ENCODE peak calls at places on chromosomes 3 and 15, in six cellular contexts. F, E, J, K, G and X are unnamed samples.

GRCh38 chr3:87333393-87333892 is 57.1 kb upstream of the POU1F1 start:
- DNase-seq in G (no peak), F (no peak), K (no peak), E (no peak), J (peak; percentile 27), X (no peak)

GRCh38 chr3:24133942-24134341 is 188.9 kb downstream of the NR1D2 start:
- DNase-seq in K (no peak), E (no peak), F (no peak), J (no peak), G (no peak), X (no peak)

GRCh38 chr15:48872632-48873031 is 5.3 kb upstream of the EID1 start:
- DNase-seq in J (no peak), G (no peak), E (no peak), K (no peak), F (no peak), X (no peak)

GRCh38 chr3:33982269-33982798 is 183.9 kb downstream of the PDCD6IP start:
- DNase-seq in E (no peak), K (no peak), J (no peak), F (no peak), G (no peak), X (no peak)

GRCh38 chr3:44076221-44076829 is 165.4 kb upstream of the TOPAZ1 start:
- DNase-seq in F (no peak), E (no peak), G (no peak), K (no peak), J (no peak), X (no peak)

GRCh38 chr15:82262422-82263026 is at the start of the genes EFL1 and SAXO2:
- DNase-seq in G (peak; percentile 89), E (peak; percentile 91), J (peak; percentile 95), K (peak; percentile 98), F (peak; percentile 89), X (peak; percentile 90)

GRCh38 chr3:135966349-135966695 is 794 bp downstream of the PPP2R3A start:
- DNase-seq in G (no peak), F (no peak), K (no peak), E (no peak), J (peak; percentile 61), X (no peak)

GRCh38 chr3:29871087-29871486 is 590.2 kb downstream of the RBMS3 start:
- DNase-seq in J (no peak), E (no peak), G (no peak), K (no peak), F (no peak), X (no peak)

GRCh38 chr15:99134317-99134821 is 29.5 kb downstream of the SYNM start:
- DNase-seq in F (no peak), K (no peak), J (no peak), E (no peak), G (no peak), X (no peak)

GRCh38 chr15:99454941-99455795 is 110.6 kb upstream of the MEF2A start:
- DNase-seq in J (peak; percentile 91), E (peak; percentile 89), G (peak; percentile 81), F (peak; percentile 81), K (peak; percentile 96), X (no peak)

GRCh38 chr3:100003609-100004503 is 110.4 kb downstream of the FILIP1L start:
- DNase-seq in J (no peak), F (no peak), K (no peak), E (no peak), G (no peak), X (no peak)

GRCh38 chr3:47365213-47366153 is 15.3 kb upstream of the PTPN23 start:
- DNase-seq in F (peak; percentile 42), J (no peak), K (no peak), E (peak; percentile 44), G (no peak), X (no peak)

GRCh38 chr15:101033801-101034200 is 114.6 kb downstream of the LRRK1 start:
- DNase-seq in K (no peak), F (no peak), J (no peak), G (no peak), E (no peak), X (no peak)

GRCh38 chr3:73213906-73214305 is 152.4 kb downstream of the EBLN2 start:
- DNase-seq in K (no peak), J (no peak), G (no peak), E (no peak), F (no peak), X (no peak)

GRCh38 chr3:133895208-133896001 is at the start of gene RAB6B:
- DNase-seq in G (no peak), K (peak; percentile 82), J (peak; percentile 85), E (no peak), F (peak; percentile 59), X (no peak)

GRCh38 chr15:63530762-63531299 is 26.4 kb downstream of the USP3 start:
- DNase-seq in K (no peak), G (no peak), F (no peak), J (no peak), E (no peak), X (no peak)

GRCh38 chr3:185337231-185337816 is 25.6 kb upstream of the MAP3K13 start:
- DNase-seq in K (no peak), E (no peak), J (no peak), G (no peak), F (peak; percentile 44), X (no peak)

GRCh38 chr15:20356444-20357138 is 185.0 kb downstream of the GOLGA6L6 start:
- DNase-seq in F (peak; percentile 56), G (no peak), K (peak; percentile 77), E (peak; percentile 63), J (no peak), X (peak; percentile 76)

GRCh38 chr15:42138411-42138810 is 18.0 kb downstream of the PLA2G4F start:
- DNase-seq in J (no peak), F (no peak), E (peak; percentile 10), K (no peak), G (no peak), X (no peak)

GRCh38 chr15:88303455-88303854 is 46.9 kb upstream of the NTRK3 start:
- DNase-seq in E (no peak), K (no peak), F (no peak), G (no peak), J (no peak), X (no peak)

GRCh38 chr3:141853146-141853690 is 23.2 kb upstream of the ATP1B3 start:
- DNase-seq in G (no peak), J (no peak), E (no peak), F (no peak), K (no peak), X (no peak)

DNA sequence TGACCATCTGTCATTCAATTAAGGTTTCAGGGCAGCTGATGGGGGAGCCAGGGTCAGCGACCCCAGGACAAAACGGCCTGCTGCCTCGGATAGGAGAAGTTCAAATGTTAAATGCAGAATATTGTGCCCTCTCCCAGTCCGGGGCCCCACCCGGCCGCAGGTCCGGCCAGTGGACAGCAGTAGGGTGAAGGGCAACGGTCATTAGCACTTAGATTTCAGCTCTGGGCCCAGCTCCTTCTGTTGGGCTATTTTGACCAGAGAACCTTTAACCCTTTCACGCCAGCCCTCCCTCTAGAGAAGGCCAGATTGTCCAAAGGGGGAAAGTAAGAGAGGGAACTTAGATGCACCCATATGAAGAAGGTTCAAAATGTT is 16.1 kb upstream of the ONECUT1 start:
- DNase-seq in K (no peak), G (no peak), F (no peak), J (no peak), E (no peak), X (no peak)
- H3K27me3 ChIP-seq in K (no peaks in the 10 kb centered on the region), G (peaks cover 5% of the 10 kb centered on the region), F (no peaks in the 10 kb centered on the region), J (peaks cover 98% of the 10 kb centered on the region), E (peaks cover 30% of the 10 kb centered on the region), X (peaks cover 77% of the 10 kb centered on the region)

GRCh38 chr15:77027111-77027696 is 32.3 kb downstream of the PSTPIP1 start:
- DNase-seq in J (no peak), E (no peak), K (peak; percentile 37), F (peak; percentile 6), G (no peak), X (no peak)

GRCh38 chr15:77029166-77030041 is 34.5 kb downstream of the PSTPIP1 start:
- DNase-seq in G (no peak), K (peak; percentile 31), F (no peak), E (peak; percentile 25), J (no peak), X (peak; percentile 0)

GRCh38 chr15:77027697-77028450 is 32.9 kb downstream of the PSTPIP1 start:
- DNase-seq in J (no peak), F (peak; percentile 56), E (no peak), K (peak; percentile 75), G (no peak), X (no peak)

GRCh38 chr15:77030042-77030927 is 35.4 kb downstream of the PSTPIP1 start:
- DNase-seq in G (no peak), J (no peak), F (peak; percentile 12), E (peak; percentile 19), K (peak; percentile 38), X (peak; percentile 35)

DNA sequence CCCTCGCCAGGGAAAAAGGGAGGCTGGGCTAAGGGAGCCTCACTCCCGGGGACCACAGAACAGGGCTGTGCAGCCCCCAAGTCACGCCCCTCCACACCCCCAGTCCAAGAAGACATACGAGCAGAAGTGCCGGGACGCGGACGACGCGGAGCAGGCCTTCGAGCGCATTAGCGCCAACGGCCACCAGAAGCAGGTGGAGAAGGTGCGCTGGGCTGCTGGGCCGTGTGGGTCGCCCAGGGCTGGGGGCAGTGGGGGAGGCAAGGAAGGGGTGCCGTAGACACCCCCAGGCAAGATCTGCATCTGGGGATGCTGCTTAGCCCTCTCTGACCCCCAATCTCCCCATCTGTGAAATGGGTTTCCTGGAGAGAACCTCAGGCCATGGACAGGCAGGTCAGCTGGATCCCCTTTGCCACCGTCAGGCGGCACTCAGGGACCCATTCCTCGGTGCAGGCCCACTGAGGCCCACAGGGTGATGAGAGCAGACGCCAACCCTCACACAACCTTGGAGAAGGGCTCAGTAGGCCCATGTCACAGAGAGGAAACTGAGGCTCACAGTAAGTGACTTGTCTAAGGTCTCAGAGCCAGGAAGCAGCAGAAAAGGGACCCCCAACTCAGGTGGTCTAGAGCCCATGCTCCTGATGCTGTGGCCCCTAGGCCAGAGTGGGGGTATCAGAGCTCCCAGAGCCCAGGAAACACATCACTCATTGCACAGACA is 33.7 kb downstream of the PSTPIP1 start:
- DNase-seq in G (no peak), E (peak; percentile 19), F (peak; percentile 11), J (no peak), K (no peak), X (peak; percentile 0)
- H3K4me3 ChIP-seq in G (no peak overlapping the region), E (peak overlapping the region; percentile 22), F (no peak overlapping the region), J (no peak overlapping the region), K (no peak overlapping the region), X (no peak overlapping the region)

DNA sequence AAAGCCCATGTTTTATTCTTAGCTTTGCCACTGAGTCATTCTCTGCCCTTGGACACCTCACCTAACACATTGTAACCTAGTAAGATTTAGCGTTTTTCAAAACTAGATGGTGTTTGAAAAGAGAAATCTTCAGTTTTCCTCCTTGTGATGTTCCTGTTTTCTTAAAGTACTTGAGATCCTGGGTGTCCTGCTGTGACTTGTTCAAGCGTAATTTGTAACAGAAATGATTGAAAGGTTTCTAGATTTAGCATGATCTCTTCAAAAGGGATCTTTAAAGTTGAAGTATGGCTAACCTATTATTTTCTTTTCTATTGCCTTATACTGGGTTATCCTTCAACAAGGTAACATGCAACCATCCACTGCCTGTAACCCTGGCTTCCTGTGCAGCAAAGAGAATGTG is 32.6 kb upstream of the SPATA16 start:
- DNase-seq in F (no peak), G (no peak), E (no peak), J (no peak), K (no peak), X (no peak)
- H3K4me1 ChIP-seq in F (no peaks in the 10 kb centered on the region), G (no peaks in the 10 kb centered on the region), E (no peaks in the 10 kb centered on the region), J (no peaks in the 10 kb centered on the region), K (no peaks in the 10 kb centered on the region), X (no peaks in the 10 kb centered on the region)

DNA sequence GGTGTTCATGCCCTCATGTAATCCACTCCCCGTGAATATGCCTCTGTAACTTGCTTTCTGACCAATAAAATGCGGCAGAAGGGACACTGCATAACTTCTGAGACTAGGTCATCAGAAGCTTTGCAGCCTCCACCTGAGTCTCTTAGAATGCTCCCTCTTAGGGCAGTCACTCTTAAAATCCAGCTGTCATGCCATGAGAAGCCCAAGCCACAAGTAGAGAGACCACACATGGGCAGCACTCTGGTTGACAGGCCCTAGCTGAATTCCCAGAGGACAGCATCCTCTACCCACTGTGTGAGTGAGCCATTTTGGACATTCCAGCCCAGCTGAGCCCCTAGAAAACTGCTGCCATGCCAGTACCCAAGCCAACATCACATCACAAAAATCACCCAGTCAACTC is 41.4 kb downstream of the SCAPER start:
- DNase-seq in E (no peak), J (no peak), F (no peak), K (no peak), G (no peak), X (no peak)
- H3K27me3 ChIP-seq in E (no peaks in the 10 kb centered on the region), J (no peaks in the 10 kb centered on the region), F (no peaks in the 10 kb centered on the region), K (no peaks in the 10 kb centered on the region), G (no peaks in the 10 kb centered on the region), X (no peaks in the 10 kb centered on the region)